ENCODE peak calls at places on chromosomes 6 and 20, in four cellular contexts. M is D341Med, R is T-helper 2 cell, I is GM03348. A is an unnamed sample.
A peak's percentile ranks its signal among the peaks of the same experiment; 100 is the strongest.

GRCh38 chr6:149065658-149066556 is 251.6 kb upstream of the TAB2 start:
- DNase-seq in I (no peak), R (no peak), M (no peak), A (no peak)

GRCh38 chr6:18328549-18328922 is 58.6 kb upstream of the RNF144B start:
- DNase-seq in I (no peak), M (no peak), R (no peak), A (no peak)

GRCh38 chr6:21664263-21665081 is 70.9 kb downstream of the SOX4 start:
- DNase-seq in R (no peak), I (peak; percentile 47), M (peak; percentile 69), A (no peak)

GRCh38 chr6:26600759-26601158 is 4.0 kb downstream of the ABT1 start:
- DNase-seq in R (no peak), I (no peak), M (no peak), A (no peak)

GRCh38 chr6:149887343-149887742 is 10.6 kb downstream of the RAET1E start:
- DNase-seq in I (peak; percentile 72), R (no peak), M (no peak), A (no peak)

GRCh38 chr20:33839591-33839990 is 28.4 kb downstream of the CHMP4B start:
- DNase-seq in R (no peak), M (no peak), I (no peak), A (no peak)

GRCh38 chr6:93975159-93975558 is 555.8 kb upstream of the EPHA7 start:
- DNase-seq in I (no peak), R (no peak), M (no peak), A (no peak)

GRCh38 chr20:11810316-11811130 is 107.2 kb upstream of the BTBD3 start:
- DNase-seq in R (no peak), M (no peak), I (peak; percentile 45), A (no peak)

GRCh38 chr6:163729127-163729872 is 314.8 kb downstream of the QKI start:
- DNase-seq in R (no peak), M (no peak), I (no peak), A (no peak)

GRCh38 chr20:15637971-15638754 is 935.1 kb downstream of the KIF16B start:
- DNase-seq in R (no peak), I (no peak), M (no peak), A (no peak)

GRCh38 chr6:19994909-19995308 is 157.7 kb downstream of the ID4 start:
- DNase-seq in M (no peak), I (no peak), R (no peak), A (no peak)

GRCh38 chr6:152680879-152681517 is 16.7 kb upstream of the MYCT1 start:
- DNase-seq in I (no peak), R (no peak), M (no peak), A (no peak)